ENCODE peak calls at places on chromosomes 7 and 10, in four cellular contexts. One of them, this sample, is unnamed.

GRCh38 chr7:98211221-98211675 is at the start of gene BHLHA15:
- DNase-seq in lower lobe of right lung: peak; percentile 73
- DNase-seq in astrocyte of the spinal cord: no peak
- DNase-seq in RWPE1: peak; percentile 57
- DNase-seq in this sample: peak; percentile 63

GRCh38 chr10:86899128-86899527 is 58.3 kb downstream of the MMRN2 start:
- DNase-seq in lower lobe of right lung: no peak
- DNase-seq in astrocyte of the spinal cord: no peak
- DNase-seq in RWPE1: no peak
- DNase-seq in this sample: no peak

GRCh38 chr10:43944742-43945730 is 296.4 kb upstream of the ZNF32 start:
- DNase-seq in lower lobe of right lung: no peak
- DNase-seq in astrocyte of the spinal cord: no peak
- DNase-seq in RWPE1: no peak
- DNase-seq in this sample: no peak

GRCh38 chr10:98285416-98285815 is 17.4 kb upstream of the LOXL4 start:
- DNase-seq in lower lobe of right lung: no peak
- DNase-seq in astrocyte of the spinal cord: peak; percentile 19
- DNase-seq in RWPE1: no peak
- DNase-seq in this sample: no peak

GRCh38 chr10:26486985-26487850 is 49.1 kb downstream of the APBB1IP start:
- DNase-seq in lower lobe of right lung: no peak
- DNase-seq in astrocyte of the spinal cord: peak; percentile 89
- DNase-seq in RWPE1: peak; percentile 82
- DNase-seq in this sample: peak; percentile 52

GRCh38 chr7:138029941-138030340 is 28.1 kb upstream of the CREB3L2 start:
- DNase-seq in lower lobe of right lung: no peak
- DNase-seq in astrocyte of the spinal cord: no peak
- DNase-seq in RWPE1: no peak
- DNase-seq in this sample: no peak

GRCh38 chr10:30366829-30367228 is 17.8 kb upstream of the MTPAP start:
- DNase-seq in lower lobe of right lung: no peak
- DNase-seq in astrocyte of the spinal cord: no peak
- DNase-seq in RWPE1: no peak
- DNase-seq in this sample: no peak

GRCh38 chr7:112726076-112726475 is 64.1 kb downstream of the TMEM168 start:
- DNase-seq in lower lobe of right lung: no peak
- DNase-seq in astrocyte of the spinal cord: no peak
- DNase-seq in RWPE1: no peak
- DNase-seq in this sample: no peak

GRCh38 chr7:137655804-137656203 is 191.0 kb downstream of the DGKI start:
- DNase-seq in lower lobe of right lung: no peak
- DNase-seq in astrocyte of the spinal cord: no peak
- DNase-seq in RWPE1: no peak
- DNase-seq in this sample: no peak

GRCh38 chr10:129725482-129725881 is 238.6 kb downstream of the EBF3 start:
- DNase-seq in lower lobe of right lung: no peak
- DNase-seq in astrocyte of the spinal cord: no peak
- DNase-seq in RWPE1: no peak
- DNase-seq in this sample: no peak

GRCh38 chr7:113292105-113292504 is 173.8 kb upstream of the SMIM30 start:
- DNase-seq in lower lobe of right lung: no peak
- DNase-seq in astrocyte of the spinal cord: no peak
- DNase-seq in RWPE1: no peak
- DNase-seq in this sample: no peak

GRCh38 chr7:46607176-46607575 is 686.1 kb upstream of the IGFBP3 start:
- DNase-seq in lower lobe of right lung: no peak
- DNase-seq in astrocyte of the spinal cord: no peak
- DNase-seq in RWPE1: no peak
- DNase-seq in this sample: no peak

GRCh38 chr7:10773430-10773829 is 200.2 kb upstream of the PHF14 start:
- DNase-seq in lower lobe of right lung: no peak
- DNase-seq in astrocyte of the spinal cord: no peak
- DNase-seq in RWPE1: no peak
- DNase-seq in this sample: no peak

GRCh38 chr7:108037748-108038147 is 34.8 kb upstream of the LAMB1 start:
- DNase-seq in lower lobe of right lung: no peak
- DNase-seq in astrocyte of the spinal cord: no peak
- DNase-seq in RWPE1: no peak
- DNase-seq in this sample: no peak
- TF ChIP-seq CTCF in lower lobe of right lung: no peak
- TF ChIP-seq CTCF in astrocyte of the spinal cord: no peak
- TF ChIP-seq CTCF in RWPE1: no peak
- TF ChIP-seq CTCF in this sample: no peak

GRCh38 chr10:78473016-78473415 is 439.4 kb downstream of the RPS24 start:
- DNase-seq in lower lobe of right lung: no peak
- DNase-seq in astrocyte of the spinal cord: no peak
- DNase-seq in RWPE1: no peak
- DNase-seq in this sample: no peak

GRCh38 chr10:78471326-78471722 is 437.7 kb downstream of the RPS24 start:
- DNase-seq in lower lobe of right lung: no peak
- DNase-seq in astrocyte of the spinal cord: no peak
- DNase-seq in RWPE1: no peak
- DNase-seq in this sample: no peak

GRCh38 chr10:78471723-78472541 is 438.3 kb downstream of the RPS24 start:
- DNase-seq in lower lobe of right lung: no peak
- DNase-seq in astrocyte of the spinal cord: no peak
- DNase-seq in RWPE1: no peak
- DNase-seq in this sample: no peak

GRCh38 chr10:78472542-78472890 is 438.9 kb downstream of the RPS24 start:
- DNase-seq in lower lobe of right lung: no peak
- DNase-seq in astrocyte of the spinal cord: no peak
- DNase-seq in RWPE1: no peak
- DNase-seq in this sample: no peak

GRCh38 chr10:78470267-78471103 is 436.8 kb downstream of the RPS24 start:
- DNase-seq in lower lobe of right lung: no peak
- DNase-seq in astrocyte of the spinal cord: no peak
- DNase-seq in RWPE1: no peak
- DNase-seq in this sample: no peak
- TF ChIP-seq CTCF in lower lobe of right lung: no peak
- TF ChIP-seq CTCF in astrocyte of the spinal cord: no peak
- TF ChIP-seq CTCF in RWPE1: no peak
- TF ChIP-seq CTCF in this sample: no peak

DNA sequence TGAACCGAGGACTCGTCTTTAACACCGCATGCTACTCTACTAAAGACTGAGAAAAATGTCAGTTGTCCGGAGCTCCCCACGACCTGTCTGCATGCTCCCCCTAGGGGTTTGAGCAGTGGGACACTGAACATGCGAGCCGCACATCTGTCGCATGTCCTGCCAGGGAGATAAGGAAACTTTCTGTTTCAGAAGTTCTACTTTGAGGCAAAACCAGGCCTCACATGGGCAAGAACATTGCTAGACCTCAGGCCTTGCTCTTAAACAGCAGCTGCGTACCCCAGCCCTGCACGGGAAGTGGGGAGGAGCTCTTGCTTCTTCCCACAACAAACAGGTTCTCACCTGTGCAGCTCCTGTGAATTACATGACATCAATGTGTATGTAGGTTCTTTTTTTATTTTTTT is 30.3 kb upstream of the HERPUD2 start:
- DNase-seq in lower lobe of right lung: no peak
- DNase-seq in astrocyte of the spinal cord: no peak
- DNase-seq in RWPE1: no peak
- DNase-seq in this sample: no peak
- TF ChIP-seq CTCF in lower lobe of right lung: peak; percentile 6
- TF ChIP-seq CTCF in astrocyte of the spinal cord: no peak
- TF ChIP-seq CTCF in RWPE1: no peak
- TF ChIP-seq CTCF in this sample: no peak

DNA sequence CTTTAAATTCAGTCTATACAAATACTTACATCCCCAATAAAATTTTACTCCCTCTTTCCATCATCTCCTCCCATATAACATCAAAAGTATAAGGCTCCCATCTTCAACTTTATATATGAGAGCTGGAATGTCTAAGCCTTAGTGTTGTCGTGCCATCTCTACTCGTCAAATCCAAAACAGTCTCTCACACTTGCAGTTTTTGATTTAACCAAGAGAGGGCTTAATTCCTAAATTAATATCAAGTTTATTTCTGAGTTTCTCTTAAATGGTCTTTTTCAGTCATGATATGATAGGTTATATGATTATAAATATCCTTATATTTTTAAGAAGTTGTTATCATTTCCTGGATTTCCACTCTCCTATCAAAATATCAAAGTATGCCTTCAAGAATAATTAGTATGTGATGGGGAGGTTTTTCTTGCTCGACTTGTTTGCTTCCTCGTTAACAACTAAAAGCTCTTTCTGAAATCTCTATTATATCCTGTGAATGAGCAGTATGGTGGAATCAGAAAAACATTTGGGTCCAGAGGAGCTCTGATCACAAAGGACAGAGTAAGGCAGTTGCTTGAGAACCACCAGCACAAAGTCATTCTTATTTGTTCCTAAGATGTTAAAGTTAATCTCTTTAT is 12.5 kb upstream of the LIPK start:
- DNase-seq in lower lobe of right lung: no peak
- DNase-seq in astrocyte of the spinal cord: no peak
- DNase-seq in RWPE1: no peak
- DNase-seq in this sample: no peak
- TF ChIP-seq CTCF in lower lobe of right lung: peak; percentile 15
- TF ChIP-seq CTCF in astrocyte of the spinal cord: peak; percentile 42
- TF ChIP-seq CTCF in RWPE1: peak; percentile 31
- TF ChIP-seq CTCF in this sample: no peak